ENCODE peak calls at places on chromosomes 12 and 14, in four cellular contexts. One of them, this sample, is unnamed.

GRCh38 chr12:79925492-79925891 is 9.4 kb downstream of the PPP1R12A start:
- DNase-seq in AG04450: no peak
- DNase-seq in posterior cingulate gyrus: no peak
- DNase-seq in effector memory CD8-positive, alpha-beta T cell: no peak
- DNase-seq in this sample: no peak

GRCh38 chr12:527241-527640 is 67.5 kb downstream of the B4GALNT3 start:
- DNase-seq in AG04450: no peak
- DNase-seq in posterior cingulate gyrus: no peak
- DNase-seq in effector memory CD8-positive, alpha-beta T cell: no peak
- DNase-seq in this sample: no peak

GRCh38 chr14:85313801-85314207 is 216.1 kb upstream of the FLRT2 start:
- DNase-seq in AG04450: peak
- DNase-seq in posterior cingulate gyrus: no peak
- DNase-seq in effector memory CD8-positive, alpha-beta T cell: no peak
- DNase-seq in this sample: no peak

GRCh38 chr12:127306604-127307215 is 960.3 kb upstream of the TMEM132C start:
- DNase-seq in AG04450: no peak
- DNase-seq in posterior cingulate gyrus: no peak
- DNase-seq in effector memory CD8-positive, alpha-beta T cell: no peak
- DNase-seq in this sample: no peak

GRCh38 chr14:91872517-91873470 is 5.5 kb upstream of the TC2N start:
- DNase-seq in AG04450: peak
- DNase-seq in posterior cingulate gyrus: no peak
- DNase-seq in effector memory CD8-positive, alpha-beta T cell: peak
- DNase-seq in this sample: peak

GRCh38 chr12:98893126-98893525 is 248.0 kb downstream of the APAF1 start:
- DNase-seq in AG04450: no peak
- DNase-seq in posterior cingulate gyrus: no peak
- DNase-seq in effector memory CD8-positive, alpha-beta T cell: no peak
- DNase-seq in this sample: no peak

GRCh38 chr12:117441751-117442150 is 80.3 kb upstream of the NOS1 start:
- DNase-seq in AG04450: no peak
- DNase-seq in posterior cingulate gyrus: peak
- DNase-seq in effector memory CD8-positive, alpha-beta T cell: no peak
- DNase-seq in this sample: no peak

GRCh38 chr12:110104188-110104969 is 19.8 kb upstream of the IFT81 start:
- DNase-seq in AG04450: no peak
- DNase-seq in posterior cingulate gyrus: no peak
- DNase-seq in effector memory CD8-positive, alpha-beta T cell: no peak
- DNase-seq in this sample: no peak

GRCh38 chr12:7161811-7162210 is 27.7 kb upstream of the PEX5 start:
- DNase-seq in AG04450: peak
- DNase-seq in posterior cingulate gyrus: no peak
- DNase-seq in effector memory CD8-positive, alpha-beta T cell: no peak
- DNase-seq in this sample: no peak

GRCh38 chr12:75738486-75738885 is 227.1 kb upstream of the KRR1 start:
- DNase-seq in AG04450: no peak
- DNase-seq in posterior cingulate gyrus: no peak
- DNase-seq in effector memory CD8-positive, alpha-beta T cell: no peak
- DNase-seq in this sample: no peak

GRCh38 chr14:98612434-98613200 is 659.4 kb downstream of the BCL11B start:
- DNase-seq in AG04450: no peak
- DNase-seq in posterior cingulate gyrus: no peak
- DNase-seq in effector memory CD8-positive, alpha-beta T cell: no peak
- DNase-seq in this sample: no peak

GRCh38 chr14:54606178-54606577 is 39.2 kb downstream of the SAMD4A start:
- DNase-seq in AG04450: no peak
- DNase-seq in posterior cingulate gyrus: no peak
- DNase-seq in effector memory CD8-positive, alpha-beta T cell: peak
- DNase-seq in this sample: no peak

GRCh38 chr12:101838628-101839323 is 8.0 kb upstream of the GNPTAB start:
- DNase-seq in AG04450: no peak
- DNase-seq in posterior cingulate gyrus: no peak
- DNase-seq in effector memory CD8-positive, alpha-beta T cell: no peak
- DNase-seq in this sample: peak

GRCh38 chr12:111937429-111937828 is 75.5 kb downstream of the TMEM116 start:
- DNase-seq in AG04450: no peak
- DNase-seq in posterior cingulate gyrus: no peak
- DNase-seq in effector memory CD8-positive, alpha-beta T cell: no peak
- DNase-seq in this sample: no peak

GRCh38 chr14:95519699-95520098 is 3.2 kb upstream of the SYNE3 start:
- DNase-seq in AG04450: no peak
- DNase-seq in posterior cingulate gyrus: peak
- DNase-seq in effector memory CD8-positive, alpha-beta T cell: peak
- DNase-seq in this sample: no peak

GRCh38 chr14:70616646-70617045 is 16.2 kb upstream of the MED6 start:
- DNase-seq in AG04450: no peak
- DNase-seq in posterior cingulate gyrus: no peak
- DNase-seq in effector memory CD8-positive, alpha-beta T cell: no peak
- DNase-seq in this sample: no peak

This sample was measured in Peyer's patch.